ENCODE peak calls at places on chromosomes 7 and 10, in eight cellular contexts. M is tibial artery, P is upper lobe of left lung, C is GM13977, K is fibroblast of the aortic adventitia, O is upper lobe of right lung, N is brain microvascular endothelial cell, L is PC-3. E is an unnamed sample.

GRCh38 chr10:129494176-129494575 is 27.1 kb downstream of the MGMT start:
- DNase-seq in M (no peak), P (no peak), C (no peak), K (no peak), O (no peak), N (no peak), L (no peak), E (no peak)

GRCh38 chr10:2993636-2994035 is 73.7 kb upstream of the PFKP start:
- DNase-seq in M (no peak), P (no peak), C (no peak), K (no peak), O (no peak), N (no peak), L (no peak), E (no peak)

GRCh38 chr7:55127622-55128081 is 108.8 kb downstream of the EGFR start:
- DNase-seq in M (peak; percentile 77), P (peak; percentile 79), C (no peak), K (peak; percentile 69), O (no peak), N (peak; percentile 83), L (peak; percentile 77), E (no peak)

GRCh38 chr10:124117879-124118278 is 24.5 kb upstream of the CHST15 start:
- DNase-seq in M (no peak), P (no peak), C (no peak), K (no peak), O (no peak), N (no peak), L (no peak), E (no peak)

GRCh38 chr10:129035052-129035805 is 431.8 kb upstream of the MGMT start:
- DNase-seq in M (no peak), P (no peak), C (no peak), K (peak; percentile 45), O (no peak), N (no peak), L (no peak), E (no peak)

GRCh38 chr10:77556990-77557601 is 80.5 kb downstream of the KCNMA1 start:
- DNase-seq in M (no peak), P (no peak), C (no peak), K (no peak), O (no peak), N (no peak), L (peak; percentile 63), E (no peak)

GRCh38 chr7:103063895-103064294 is 10.7 kb downstream of the FBXL13 start:
- DNase-seq in M (no peak), P (no peak), C (no peak), K (no peak), O (no peak), N (no peak), L (no peak), E (no peak)

GRCh38 chr10:132322621-132323048 is 9.4 kb upstream of the LRRC27 start:
- DNase-seq in M (no peak), P (no peak), C (no peak), K (peak; percentile 60), O (no peak), N (no peak), L (no peak), E (peak; percentile 19)

GRCh38 chr7:141915565-141915964 is 634 bp upstream of the OR9A4 start:
- DNase-seq in M (no peak), P (peak; percentile 35), C (no peak), K (no peak), O (no peak), N (no peak), L (peak; percentile 49), E (no peak)

GRCh38 chr10:42988069-42988468 is 88.8 kb upstream of the RET start:
- DNase-seq in M (no peak), P (no peak), C (no peak), K (no peak), O (no peak), N (no peak), L (no peak), E (no peak)

GRCh38 chr7:47534322-47535032 is 47.4 kb downstream of the TNS3 start:
- DNase-seq in M (no peak), P (no peak), C (no peak), K (no peak), O (no peak), N (no peak), L (peak; percentile 96), E (no peak)

GRCh38 chr10:31601136-31601535 is 282.1 kb downstream of the ZEB1 start:
- DNase-seq in M (no peak), P (no peak), C (no peak), K (no peak), O (no peak), N (no peak), L (no peak), E (no peak)

GRCh38 chr10:47257396-47258120 is 42.4 kb upstream of the GDF10 start:
- DNase-seq in M (no peak), P (no peak), C (peak; percentile 45), K (peak; percentile 69), O (no peak), N (peak; percentile 31), L (peak; percentile 10), E (no peak)

GRCh38 chr7:151559557-151560183 is 40.0 kb upstream of the RHEB start:
- DNase-seq in M (no peak), P (no peak), C (no peak), K (no peak), O (no peak), N (no peak), L (no peak), E (no peak)

GRCh38 chr7:130494480-130494879 is 2.6 kb downstream of the MEST start:
- DNase-seq in M (no peak), P (no peak), C (no peak), K (peak; percentile 33), O (no peak), N (no peak), L (no peak), E (no peak)

GRCh38 chr7:42574693-42575084 is 337.2 kb downstream of the C7orf25 start:
- DNase-seq in M (no peak), P (no peak), C (no peak), K (peak; percentile 9), O (no peak), N (no peak), L (peak; percentile 34), E (no peak)

GRCh38 chr7:139884441-139884840 is 55.4 kb downstream of the TBXAS1 start:
- DNase-seq in M (no peak), P (no peak), C (no peak), K (no peak), O (no peak), N (no peak), L (no peak), E (no peak)

GRCh38 chr10:110818311-110819257 is 53.1 kb upstream of the PDCD4 start:
- DNase-seq in M (peak; percentile 61), P (peak; percentile 78), C (no peak), K (peak; percentile 44), O (no peak), N (no peak), L (peak; percentile 60), E (no peak)

GRCh38 chr7:25216837-25217236 is 11.4 kb downstream of the NPVF start:
- DNase-seq in M (no peak), P (no peak), C (peak; percentile 53), K (peak; percentile 63), O (no peak), N (no peak), L (peak; percentile 79), E (no peak)

GRCh38 chr7:26365897-26366267 is 74.2 kb downstream of the SNX10 start:
- DNase-seq in M (no peak), P (no peak), C (no peak), K (no peak), O (no peak), N (no peak), L (no peak), E (no peak)

GRCh38 chr10:126972622-126973414 is 67.6 kb downstream of the DOCK1 start:
- DNase-seq in M (no peak), P (no peak), C (no peak), K (peak; percentile 82), O (no peak), N (peak; percentile 88), L (no peak), E (no peak)

GRCh38 chr7:132106491-132106890 is 469.8 kb downstream of the PLXNA4 start:
- DNase-seq in M (no peak), P (no peak), C (no peak), K (no peak), O (no peak), N (no peak), L (no peak), E (no peak)

GRCh38 chr10:133351408-133352318 is 4.5 kb downstream of the PRAP1 start:
- DNase-seq in M (no peak), P (no peak), C (no peak), K (no peak), O (no peak), N (no peak), L (no peak), E (no peak)

GRCh38 chr7:128108641-128109423 is 77.6 kb upstream of the LRRC4 start:
- DNase-seq in M (no peak), P (no peak), C (peak; percentile 86), K (no peak), O (peak; percentile 34), N (no peak), L (no peak), E (no peak)

GRCh38 chr7:101680406-101681145 is 51.5 kb upstream of the MYL10 start:
- DNase-seq in M (no peak), P (no peak), C (no peak), K (no peak), O (no peak), N (no peak), L (no peak), E (no peak)

GRCh38 chr10:13586676-13587355 is at the start of gene PRPF18:
- DNase-seq in M (peak; percentile 94), P (peak; percentile 96), C (peak; percentile 94), K (peak; percentile 94), O (peak; percentile 96), N (peak; percentile 90), L (peak; percentile 85), E (peak; percentile 97)
- TF ChIP-seq CTCF in M (peak; percentile 98), P (peak; percentile 94), C (peak; percentile 96), K (peak; percentile 99), O (peak; percentile 99), N (peak; percentile 99), L (peak; percentile 74), E (peak; percentile 94)

GRCh38 chr7:143455494-143455893 is 12.2 kb downstream of the TAS2R60 start:
- DNase-seq in M (no peak), P (no peak), C (no peak), K (no peak), O (no peak), N (no peak), L (no peak), E (no peak)
- TF ChIP-seq CTCF in M (no peak), P (no peak), C (no peak), K (no peak), O (no peak), N (no peak), L (no peak), E (no peak)

GRCh38 chr10:68223535-68224165 is 8.3 kb downstream of the ATOH7 start:
- DNase-seq in M (no peak), P (no peak), C (no peak), K (no peak), O (no peak), N (no peak), L (peak; percentile 51), E (no peak)
- TF ChIP-seq CTCF in M (no peak), P (no peak), C (no peak), K (peak; percentile 3), O (no peak), N (peak; percentile 24), L (peak; percentile 44), E (no peak)

DNA sequence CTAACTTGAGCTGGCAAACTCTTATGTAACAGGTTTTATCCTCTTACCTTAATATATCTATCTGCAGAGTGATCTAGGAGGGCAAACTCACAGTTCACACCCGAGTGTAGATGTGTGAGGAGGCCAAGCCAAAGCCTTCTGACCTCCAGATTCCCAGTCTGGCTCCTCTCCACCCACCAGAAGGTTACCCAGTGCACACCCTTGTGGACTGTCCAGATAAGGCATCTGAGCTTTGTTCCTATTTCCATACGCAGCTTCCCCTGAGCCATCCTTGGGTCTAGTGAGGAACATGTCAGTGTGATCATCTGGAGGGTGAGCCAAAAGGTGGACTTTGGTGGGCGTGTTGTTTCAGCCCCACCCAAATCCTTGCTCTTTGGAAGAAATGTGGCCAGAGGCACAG is 203.0 kb upstream of the MEOX2 start:
- DNase-seq in M (peak; percentile 26), P (no peak), C (no peak), K (peak; percentile 26), O (no peak), N (peak; percentile 5), L (peak; percentile 31), E (no peak)
- TF ChIP-seq CTCF in M (no peak), P (peak; percentile 18), C (no peak), K (peak; percentile 44), O (peak; percentile 29), N (peak; percentile 48), L (peak; percentile 43), E (peak; percentile 54)